ENCODE peak calls at places on chromosomes 11 and 22, in six cellular contexts. One of them, this sample, is unnamed.

GRCh38 chr11:86551286-86551685 is 121.1 kb downstream of the ME3 start:
- DNase-seq in AML-193: no peak
- DNase-seq in GM12891: no peak
- DNase-seq in body of pancreas: peak; percentile 67
- DNase-seq in neural crest cell: no peak
- DNase-seq in pancreas: no peak
- DNase-seq in this sample: no peak

GRCh38 chr11:70601861-70602575 is 203.7 kb downstream of the CTTN start:
- DNase-seq in AML-193: no peak
- DNase-seq in GM12891: no peak
- DNase-seq in body of pancreas: no peak
- DNase-seq in neural crest cell: no peak
- DNase-seq in pancreas: no peak
- DNase-seq in this sample: no peak

GRCh38 chr22:41001722-41002122 is 50.5 kb downstream of the RBX1 start:
- DNase-seq in AML-193: no peak
- DNase-seq in GM12891: no peak
- DNase-seq in body of pancreas: peak; percentile 8
- DNase-seq in neural crest cell: no peak
- DNase-seq in pancreas: no peak
- DNase-seq in this sample: no peak

GRCh38 chr11:102950622-102951081 is 4.9 kb downstream of the MMP13 start:
- DNase-seq in AML-193: no peak
- DNase-seq in GM12891: no peak
- DNase-seq in body of pancreas: no peak
- DNase-seq in neural crest cell: no peak
- DNase-seq in pancreas: no peak
- DNase-seq in this sample: no peak

GRCh38 chr11:126862664-126863247 is 137.8 kb downstream of the KIRREL3 start:
- DNase-seq in AML-193: no peak
- DNase-seq in GM12891: no peak
- DNase-seq in body of pancreas: no peak
- DNase-seq in neural crest cell: no peak
- DNase-seq in pancreas: no peak
- DNase-seq in this sample: no peak

GRCh38 chr11:44464741-44465140 is 100.7 kb upstream of the CD82 start:
- DNase-seq in AML-193: no peak
- DNase-seq in GM12891: no peak
- DNase-seq in body of pancreas: no peak
- DNase-seq in neural crest cell: no peak
- DNase-seq in pancreas: no peak
- DNase-seq in this sample: no peak

GRCh38 chr11:73464347-73464746 is 88.1 kb downstream of the RELT start:
- DNase-seq in AML-193: no peak
- DNase-seq in GM12891: no peak
- DNase-seq in body of pancreas: no peak
- DNase-seq in neural crest cell: no peak
- DNase-seq in pancreas: no peak
- DNase-seq in this sample: no peak

GRCh38 chr11:116331381-116331780 is 441.4 kb downstream of the BUD13 start:
- DNase-seq in AML-193: no peak
- DNase-seq in GM12891: no peak
- DNase-seq in body of pancreas: no peak
- DNase-seq in neural crest cell: no peak
- DNase-seq in pancreas: no peak
- DNase-seq in this sample: no peak

GRCh38 chr11:1560011-1560579 is 12.0 kb downstream of the DUSP8 start:
- DNase-seq in AML-193: no peak
- DNase-seq in GM12891: no peak
- DNase-seq in body of pancreas: no peak
- DNase-seq in neural crest cell: no peak
- DNase-seq in pancreas: no peak
- DNase-seq in this sample: no peak

GRCh38 chr11:120060512-120060911 is 77.4 kb downstream of the TRIM29 start:
- DNase-seq in AML-193: no peak
- DNase-seq in GM12891: no peak
- DNase-seq in body of pancreas: no peak
- DNase-seq in neural crest cell: no peak
- DNase-seq in pancreas: no peak
- DNase-seq in this sample: no peak

GRCh38 chr11:75720639-75721038 is 3.0 kb downstream of the MOGAT2 start:
- DNase-seq in AML-193: no peak
- DNase-seq in GM12891: no peak
- DNase-seq in body of pancreas: no peak
- DNase-seq in neural crest cell: no peak
- DNase-seq in pancreas: no peak
- DNase-seq in this sample: no peak

GRCh38 chr11:113896156-113896879 is 8.3 kb upstream of the HTR3B start:
- DNase-seq in AML-193: peak; percentile 30
- DNase-seq in GM12891: no peak
- DNase-seq in body of pancreas: peak; percentile 40
- DNase-seq in neural crest cell: peak; percentile 46
- DNase-seq in pancreas: no peak
- DNase-seq in this sample: no peak

GRCh38 chr22:47398921-47399790 is 636.7 kb downstream of the TBC1D22A start:
- DNase-seq in AML-193: no peak
- DNase-seq in GM12891: no peak
- DNase-seq in body of pancreas: no peak
- DNase-seq in neural crest cell: no peak
- DNase-seq in pancreas: no peak
- DNase-seq in this sample: no peak

GRCh38 chr11:62921573-62922188 is 518 bp upstream of the CHRM1 start:
- DNase-seq in AML-193: no peak
- DNase-seq in GM12891: no peak
- DNase-seq in body of pancreas: peak; percentile 54
- DNase-seq in neural crest cell: no peak
- DNase-seq in pancreas: peak; percentile 75
- DNase-seq in this sample: no peak

GRCh38 chr11:11752688-11753087 is 89.1 kb upstream of the USP47 start:
- DNase-seq in AML-193: no peak
- DNase-seq in GM12891: no peak
- DNase-seq in body of pancreas: no peak
- DNase-seq in neural crest cell: no peak
- DNase-seq in pancreas: no peak
- DNase-seq in this sample: no peak

GRCh38 chr11:69284081-69284511 is 9.9 kb upstream of the MYEOV start:
- DNase-seq in AML-193: no peak
- DNase-seq in GM12891: no peak
- DNase-seq in body of pancreas: no peak
- DNase-seq in neural crest cell: no peak
- DNase-seq in pancreas: peak; percentile 8
- DNase-seq in this sample: no peak

GRCh38 chr11:11841605-11842425 is at the start of gene USP47:
- DNase-seq in AML-193: peak; percentile 63
- DNase-seq in GM12891: peak; percentile 59
- DNase-seq in body of pancreas: peak; percentile 92
- DNase-seq in neural crest cell: peak; percentile 96
- DNase-seq in pancreas: peak; percentile 93
- DNase-seq in this sample: peak; percentile 94

GRCh38 chr22:40951795-40952602 is 821 bp downstream of the RBX1 start:
- DNase-seq in AML-193: no peak
- DNase-seq in GM12891: no peak
- DNase-seq in body of pancreas: no peak
- DNase-seq in neural crest cell: no peak
- DNase-seq in pancreas: no peak
- DNase-seq in this sample: no peak

GRCh38 chr11:129460714-129461113 is 85.1 kb downstream of the BARX2 start:
- DNase-seq in AML-193: no peak
- DNase-seq in GM12891: no peak
- DNase-seq in body of pancreas: no peak
- DNase-seq in neural crest cell: no peak
- DNase-seq in pancreas: no peak
- DNase-seq in this sample: no peak

GRCh38 chr11:48098024-48098423 is 117.7 kb downstream of the PTPRJ start:
- DNase-seq in AML-193: no peak
- DNase-seq in GM12891: no peak
- DNase-seq in body of pancreas: no peak
- DNase-seq in neural crest cell: no peak
- DNase-seq in pancreas: no peak
- DNase-seq in this sample: no peak

GRCh38 chr11:128465946-128466688 is 121.2 kb downstream of the ETS1 start:
- DNase-seq in AML-193: no peak
- DNase-seq in GM12891: no peak
- DNase-seq in body of pancreas: no peak
- DNase-seq in neural crest cell: no peak
- DNase-seq in pancreas: no peak
- DNase-seq in this sample: peak; percentile 13

GRCh38 chr22:45968751-45969413 is 8.1 kb downstream of the WNT7B start:
- DNase-seq in AML-193: no peak
- DNase-seq in GM12891: no peak
- DNase-seq in body of pancreas: no peak
- DNase-seq in neural crest cell: no peak
- DNase-seq in pancreas: no peak
- DNase-seq in this sample: no peak

GRCh38 chr11:122095950-122096942 is 19.8 kb downstream of the BLID start:
- DNase-seq in AML-193: no peak
- DNase-seq in GM12891: no peak
- DNase-seq in body of pancreas: no peak
- DNase-seq in neural crest cell: no peak
- DNase-seq in pancreas: no peak
- DNase-seq in this sample: no peak

GRCh38 chr22:42946551-42947198 is 68.3 kb downstream of the PACSIN2 start:
- DNase-seq in AML-193: no peak
- DNase-seq in GM12891: no peak
- DNase-seq in body of pancreas: no peak
- DNase-seq in neural crest cell: no peak
- DNase-seq in pancreas: no peak
- DNase-seq in this sample: no peak

GRCh38 chr11:26698224-26698623 is 23.6 kb downstream of the SLC5A12 start:
- DNase-seq in AML-193: no peak
- DNase-seq in GM12891: no peak
- DNase-seq in body of pancreas: peak; percentile 3
- DNase-seq in neural crest cell: no peak
- DNase-seq in pancreas: no peak
- DNase-seq in this sample: no peak

GRCh38 chr11:103035216-103035615 is 56.7 kb downstream of the DCUN1D5 start:
- DNase-seq in AML-193: no peak
- DNase-seq in GM12891: no peak
- DNase-seq in body of pancreas: no peak
- DNase-seq in neural crest cell: no peak
- DNase-seq in pancreas: no peak
- DNase-seq in this sample: no peak

GRCh38 chr11:3836903-3837302 is 3.9 kb downstream of the RHOG start:
- DNase-seq in AML-193: peak; percentile 62
- DNase-seq in GM12891: no peak
- DNase-seq in body of pancreas: peak; percentile 49
- DNase-seq in neural crest cell: no peak
- DNase-seq in pancreas: no peak
- DNase-seq in this sample: no peak

GRCh38 chr22:40661661-40662060 is 17.6 kb upstream of the MCHR1 start:
- DNase-seq in AML-193: no peak
- DNase-seq in GM12891: no peak
- DNase-seq in body of pancreas: no peak
- DNase-seq in neural crest cell: no peak
- DNase-seq in pancreas: no peak
- DNase-seq in this sample: no peak

GRCh38 chr11:12436266-12436665 is 58.9 kb downstream of the PARVA start:
- DNase-seq in AML-193: no peak
- DNase-seq in GM12891: no peak
- DNase-seq in body of pancreas: no peak
- DNase-seq in neural crest cell: no peak
- DNase-seq in pancreas: no peak
- DNase-seq in this sample: no peak

GRCh38 chr11:86484795-86485166 is 110.1 kb downstream of the CCDC81 start:
- DNase-seq in AML-193: no peak
- DNase-seq in GM12891: no peak
- DNase-seq in body of pancreas: no peak
- DNase-seq in neural crest cell: no peak
- DNase-seq in pancreas: no peak
- DNase-seq in this sample: no peak